ENCODE peak calls at places on chromosomes 5 and 9, in four cellular contexts. C is GM12878, M is IMR-90, Y is H1. S is an unnamed sample.

GRCh38 chr5:115583474-115583873 is 18.8 kb downstream of the TICAM2 start:
- DNase-seq in M (peak), C (no peak), Y (no peak), S (no peak)

GRCh38 chr9:6822696-6823095 is 64.9 kb downstream of the KDM4C start:
- DNase-seq in Y (no peak), M (no peak), C (no peak), S (no peak)

GRCh38 chr5:113989913-113990305 is 372.0 kb upstream of the KCNN2 start:
- DNase-seq in M (no peak), C (no peak), Y (no peak), S (no peak)

GRCh38 chr9:35664531-35665470 is at the start of gene ARHGEF39:
- DNase-seq in C (no peak), Y (peak), M (peak), S (peak)

GRCh38 chr9:98084396-98084795 is 27.9 kb downstream of the NANS start:
- DNase-seq in Y (no peak), C (no peak), M (no peak), S (no peak)

GRCh38 chr5:633521-633955 is 21.4 kb downstream of the CEP72 start:
- DNase-seq in C (no peak), M (peak), Y (peak), S (no peak)

GRCh38 chr5:157198277-157199058 is 17.8 kb downstream of the ITK start:
- DNase-seq in M (no peak), C (no peak), Y (no peak), S (no peak)

GRCh38 chr9:89604463-89605180 is at the start of gene GADD45G:
- DNase-seq in Y (peak), C (no peak), M (peak), S (peak)

GRCh38 chr9:111870774-111871542 is 25.7 kb upstream of the UGCG start:
- DNase-seq in C (peak), M (no peak), Y (no peak), S (no peak)

GRCh38 chr9:91884153-91884552 is 65.9 kb downstream of the ROR2 start:
- DNase-seq in C (no peak), Y (no peak), M (no peak), S (no peak)

GRCh38 chr5:131198625-131199024 is 27.9 kb downstream of the LYRM7 start:
- DNase-seq in Y (no peak), C (no peak), M (peak), S (no peak)

GRCh38 chr5:154989641-154990040 is 23.9 kb upstream of the KIF4B start:
- DNase-seq in Y (no peak), C (no peak), M (no peak), S (no peak)

GRCh38 chr9:121871431-121872025 is 220.1 kb downstream of the DAB2IP start:
- DNase-seq in Y (no peak), C (no peak), M (peak), S (no peak)

GRCh38 chr5:134070648-134070978 is 43.9 kb upstream of the TCF7 start:
- DNase-seq in M (peak), C (no peak), Y (no peak), S (no peak)

GRCh38 chr9:133854785-133855184 is 116.6 kb upstream of the SARDH start:
- DNase-seq in Y (no peak), M (no peak), C (no peak), S (no peak)
- TF ChIP-seq CHD1 in Y (no peak), M (no peak), C (no peak), S (no peak)

GRCh38 chr5:75446068-75446467 is 65.4 kb downstream of the CERT1 start:
- DNase-seq in C (no peak), M (no peak), Y (no peak), S (no peak)

GRCh38 chr5:75450069-75450468 is 61.4 kb downstream of the CERT1 start:
- DNase-seq in C (no peak), Y (no peak), M (no peak), S (no peak)
- TF ChIP-seq RAD21 in C (no peak), Y (no peak), M (no peak), S (no peak)

GRCh38 chr5:88029011-88029410 is 239.6 kb downstream of the TMEM161B start:
- DNase-seq in C (no peak), Y (no peak), M (no peak), S (no peak)
- TF ChIP-seq CHD1 in C (no peak), Y (no peak), M (no peak), S (no peak)

DNA sequence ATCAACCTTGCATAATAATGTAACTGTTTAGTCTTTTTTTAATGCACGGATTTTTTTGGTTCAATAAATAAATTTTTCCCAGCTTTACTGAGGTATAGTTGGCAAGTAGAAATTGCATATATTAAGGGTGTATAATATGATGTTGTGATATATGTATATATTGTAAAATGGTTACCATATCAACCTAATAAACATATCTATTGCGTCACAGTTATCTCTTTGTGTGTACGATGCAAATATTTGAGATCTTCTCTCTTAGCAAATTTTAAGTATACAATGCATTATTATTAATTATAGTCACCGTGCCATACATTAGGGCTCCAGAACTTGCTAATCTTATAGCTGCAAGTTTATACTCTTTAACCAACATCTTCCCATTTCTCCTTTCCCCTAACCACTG is 57.2 kb upstream of the TMEM161B start:
- DNase-seq in M (no peak), C (no peak), Y (no peak), S (no peak)
- TF ChIP-seq RAD21 in M (no peak), C (no peak), Y (no peak), S (no peak)

DNA sequence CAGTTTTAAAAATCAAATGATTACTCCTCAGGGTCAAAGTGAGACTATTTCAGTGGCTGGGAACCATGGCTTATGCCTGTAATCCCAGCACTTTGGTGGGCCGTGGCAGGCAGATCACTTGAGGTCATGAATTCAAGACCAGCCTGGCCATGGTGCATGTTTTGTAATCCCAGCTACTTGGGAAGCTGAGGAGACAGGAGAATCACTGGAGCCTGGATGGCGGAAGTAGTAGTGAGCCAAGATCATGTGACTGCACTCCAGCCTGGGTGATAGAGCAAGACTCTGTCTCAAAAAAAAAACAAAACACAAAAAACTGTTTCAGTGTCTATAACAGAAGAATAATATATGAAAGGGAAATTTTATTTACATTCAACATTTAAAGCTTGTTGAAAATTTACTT is 182.9 kb downstream of the ARHGEF28 start:
- DNase-seq in C (no peak), Y (no peak), M (no peak), S (no peak)
- TF ChIP-seq CHD1 in C (no peak), Y (no peak), M (no peak), S (no peak)

S was measured in K562.